ENCODE peak calls at places on chromosomes 16 and 17, in six cellular contexts. O, Q, C, R, H and A are unnamed samples. For H3K4me1, the result is how much of the 10 kb centered on the place peaks cover.

GRCh38 chr16:16864536-16864935 is 485.6 kb downstream of the NPIPA7 start:
- DNase-seq in O (no peak), Q (no peak), C (no peak), R (no peak), H (no peak), A (no peak)

GRCh38 chr17:77110006-77110374 is 30.8 kb upstream of the SEC14L1 start:
- DNase-seq in O (no peak), Q (no peak), C (no peak), R (no peak), H (no peak), A (no peak)

GRCh38 chr17:16287563-16288027 is 65.7 kb downstream of the CENPV start:
- DNase-seq in O (no peak), Q (peak), C (no peak), R (no peak), H (no peak), A (no peak)

GRCh38 chr17:51595965-51596364 is 335.6 kb downstream of the UTP18 start:
- DNase-seq in O (no peak), Q (no peak), C (no peak), R (no peak), H (no peak), A (no peak)

GRCh38 chr16:6684076-6684673 is 648.5 kb upstream of the RBFOX1 start:
- DNase-seq in O (no peak), Q (peak), C (no peak), R (no peak), H (no peak), A (no peak)

GRCh38 chr17:79370126-79370525 is 240.7 kb downstream of the RBFOX3 start:
- DNase-seq in O (no peak), Q (no peak), C (no peak), R (no peak), H (no peak), A (no peak)

GRCh38 chr17:17350491-17351355 is 47.5 kb downstream of the NT5M start:
- DNase-seq in O (no peak), Q (peak), C (peak), R (no peak), H (no peak), A (no peak)

GRCh38 chr16:11399261-11399831 is 54.1 kb downstream of the RMI2 start:
- DNase-seq in O (no peak), Q (no peak), C (peak), R (no peak), H (peak), A (peak)

GRCh38 chr17:60679287-60679686 is 1.6 kb downstream of the BCAS3 start:
- DNase-seq in O (no peak), Q (no peak), C (no peak), R (no peak), H (no peak), A (no peak)

GRCh38 chr16:77945126-77945525 is 77.2 kb upstream of the CLEC3A start:
- DNase-seq in O (no peak), Q (no peak), C (no peak), R (no peak), H (no peak), A (no peak)

GRCh38 chr16:66637806-66638205 is 33.3 kb downstream of the CMTM3 start:
- DNase-seq in O (no peak), Q (no peak), C (no peak), R (no peak), H (no peak), A (no peak)

GRCh38 chr17:74271902-74272563 is 2.0 kb upstream of the DNAI2 start:
- DNase-seq in O (no peak), Q (no peak), C (no peak), R (peak), H (no peak), A (peak)

GRCh38 chr17:77462101-77462500 is 321.3 kb downstream of the SEC14L1 start:
- DNase-seq in O (no peak), Q (no peak), C (no peak), R (no peak), H (peak), A (no peak)

GRCh38 chr17:63842173-63842539 is 329 bp downstream of the SMARCD2 start:
- DNase-seq in O (peak), Q (no peak), C (peak), R (peak), H (peak), A (peak)

GRCh38 chr17:43880420-43880991 is 26.8 kb downstream of the MPP2 start:
- DNase-seq in O (no peak), Q (peak), C (peak), R (no peak), H (peak), A (no peak)

GRCh38 chr17:9268546-9268945 is 247.2 kb downstream of the NTN1 start:
- DNase-seq in O (no peak), Q (no peak), C (no peak), R (no peak), H (no peak), A (no peak)

GRCh38 chr16:69234460-69234859 is 47.5 kb downstream of the SNTB2 start:
- DNase-seq in O (no peak), Q (no peak), C (no peak), R (no peak), H (no peak), A (no peak)

GRCh38 chr16:81541314-81541713 is 96.7 kb downstream of the CMIP start:
- DNase-seq in O (no peak), Q (no peak), C (no peak), R (no peak), H (no peak), A (no peak)

GRCh38 chr17:76366247-76366646 is 12.5 kb upstream of the PRPSAP1 start:
- DNase-seq in O (no peak), Q (no peak), C (no peak), R (no peak), H (no peak), A (no peak)

GRCh38 chr17:43916385-43916784 is 9.0 kb upstream of the MPP2 start:
- DNase-seq in O (no peak), Q (no peak), C (no peak), R (no peak), H (no peak), A (no peak)

GRCh38 chr16:85145734-85146531 is 33.7 kb upstream of the CIBAR2 start:
- DNase-seq in O (no peak), Q (no peak), C (no peak), R (no peak), H (peak), A (no peak)
- H3K4me1 ChIP-seq in O (under half), Q (under half), C (under half), R (half or more), H (under half), A (under half)

DNA sequence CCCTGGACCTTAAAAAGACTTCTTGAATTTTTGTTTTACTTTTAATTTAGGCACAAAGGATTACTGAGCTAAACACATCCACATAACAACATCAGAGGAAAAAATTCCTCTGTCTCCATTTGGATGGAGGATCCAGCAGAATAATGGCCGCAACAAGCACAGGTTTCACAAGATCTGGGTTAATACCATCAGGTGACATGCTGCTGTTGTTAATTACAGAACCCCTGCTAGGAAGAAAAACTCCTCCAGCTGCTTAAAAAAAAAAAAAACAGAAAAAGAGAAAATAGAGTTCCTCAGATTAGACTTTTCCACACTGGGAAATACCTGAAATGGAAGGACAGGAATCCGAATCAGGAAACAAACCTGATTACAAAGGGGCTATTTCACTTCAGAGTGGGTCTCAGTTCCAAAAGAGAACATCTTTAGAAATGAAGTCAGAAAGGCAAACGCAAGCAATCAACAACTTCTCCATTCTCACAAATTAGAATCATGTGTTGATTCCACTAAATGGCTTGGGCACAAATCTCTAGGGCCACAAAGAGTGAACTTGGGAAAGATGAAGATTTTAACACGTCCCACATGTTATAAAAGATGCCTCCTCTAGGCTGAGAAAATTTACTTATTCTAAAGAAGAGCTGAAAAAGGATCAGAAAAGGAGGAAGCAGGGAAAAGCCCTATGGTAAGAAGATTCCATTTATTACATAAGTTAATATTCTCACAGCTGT is 44.0 kb downstream of the SPOP start:
- DNase-seq in O (no peak), Q (no peak), C (no peak), R (no peak), H (no peak), A (no peak)
- H3K4me1 ChIP-seq in O (under half), Q (under half), C (under half), R (half or more), H (under half), A (half or more)

GRCh38 chr16:89279666-89280481 is 62.4 kb downstream of the ZNF778 start:
- DNase-seq in O (no peak), Q (no peak), C (no peak), R (no peak), H (no peak), A (no peak)
- H3K4me1 ChIP-seq in O (under half), Q (under half), C (under half), R (under half), H (under half), A (under half)

DNA sequence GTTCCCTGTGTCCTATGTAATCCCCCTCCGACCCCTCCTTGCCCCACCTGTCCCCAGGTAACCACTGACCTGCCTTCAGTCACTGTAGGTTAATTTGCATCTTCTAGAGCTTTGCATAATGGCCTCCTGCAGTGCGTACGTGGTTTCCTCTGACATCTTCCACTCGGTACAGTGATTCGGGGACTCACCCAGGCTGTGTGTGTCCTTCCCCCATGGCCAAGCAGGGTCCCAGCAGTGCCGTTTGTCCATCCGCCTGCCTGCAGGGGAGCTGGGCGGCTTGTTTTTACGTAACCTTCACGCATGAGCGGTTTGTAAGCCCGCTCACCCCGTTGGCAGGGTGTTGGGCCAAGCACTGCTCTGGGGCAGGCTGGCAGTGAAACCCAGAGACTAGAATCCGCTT is 7.9 kb downstream of the MAPK8IP3 start:
- DNase-seq in O (peak), Q (no peak), C (no peak), R (no peak), H (peak), A (no peak)
- H3K4me1 ChIP-seq in O (under half), Q (under half), C (under half), R (half or more), H (under half), A (under half)

GRCh38 chr16:53449816-53450517 is 15.7 kb downstream of the RBL2 start:
- DNase-seq in O (no peak), Q (no peak), C (no peak), R (no peak), H (no peak), A (no peak)
- H3K4me1 ChIP-seq in O (under half), Q (under half), C (under half), R (under half), H (under half), A (under half)